ENCODE peak calls at places on chromosomes 4 and X, in four cellular contexts. F, S, B and P are unnamed samples.

GRCh38 chrX:48937065-48937907 is 18.5 kb upstream of the PIM2 start:
- DNase-seq in F (peak; percentile 73), S (no peak), B (peak; percentile 91), P (no peak)

GRCh38 chr4:134948110-134948642 is 746.6 kb upstream of the PABPC4L start:
- DNase-seq in F (no peak), B (no peak), S (no peak), P (no peak)

GRCh38 chrX:68422478-68422877 is 10.8 kb downstream of the OPHN1 start:
- DNase-seq in S (no peak), B (no peak), F (no peak), P (no peak)

GRCh38 chrX:34768290-34768689 is 111.2 kb upstream of the TMEM47 start:
- DNase-seq in S (no peak), F (no peak), B (no peak), P (no peak)

GRCh38 chrX:16664059-16664458 is 14.1 kb downstream of the S100G start:
- DNase-seq in B (no peak), S (no peak), F (no peak), P (no peak)

GRCh38 chr4:123997116-123997515 is 600.5 kb downstream of the SPRY1 start:
- DNase-seq in S (no peak), B (no peak), F (no peak), P (no peak)

GRCh38 chrX:37578045-37578444 is 6.6 kb downstream of the LANCL3 start:
- DNase-seq in S (no peak), F (no peak), B (no peak), P (no peak)

GRCh38 chr4:41384992-41385391 is 128.3 kb downstream of the UCHL1 start:
- DNase-seq in B (no peak), F (no peak), S (no peak), P (no peak)

GRCh38 chrX:12979011-12979629 is 4.2 kb downstream of the TMSB4X start:
- DNase-seq in S (peak; percentile 54), F (no peak), B (no peak), P (no peak)

GRCh38 chrX:617401-617800 is 13.2 kb upstream of the SHOX start:
- DNase-seq in B (no peak), F (no peak), S (no peak), P (no peak)

GRCh38 chr4:109079177-109079576 is 223.3 kb downstream of the COL25A1 start:
- DNase-seq in S (no peak), B (no peak), F (no peak), P (no peak)

GRCh38 chrX:53265771-53266170 is 15.6 kb downstream of the IQSEC2 start:
- DNase-seq in S (peak; percentile 77), B (no peak), F (no peak), P (no peak)

GRCh38 chrX:139267858-139268257 is 262.7 kb upstream of the F9 start:
- DNase-seq in F (no peak), B (no peak), S (no peak), P (no peak)

GRCh38 chrX:107985032-107985431 is 2.9 kb upstream of the TEX13B start:
- DNase-seq in S (no peak), F (no peak), B (no peak), P (no peak)

GRCh38 chr4:125501661-125502060 is 186.9 kb downstream of the FAT4 start:
- DNase-seq in F (no peak), B (no peak), S (no peak), P (no peak)

GRCh38 chr4:8019396-8020365 is 80.0 kb upstream of the AFAP1 start:
- DNase-seq in B (no peak), S (no peak), F (no peak), P (no peak)

GRCh38 chr4:153555730-153556440 is 89.7 kb downstream of the TMEM131L start:
- DNase-seq in B (no peak), S (peak; percentile 71), F (no peak), P (no peak)

GRCh38 chrX:65752294-65752693 is 84.8 kb downstream of the MSN start:
- DNase-seq in S (no peak), F (no peak), B (no peak), P (no peak)

GRCh38 chr4:159563257-159563656 is 460.4 kb downstream of the RAPGEF2 start:
- DNase-seq in F (no peak), B (no peak), S (no peak), P (no peak)

GRCh38 chr4:25092139-25092538 is 61.4 kb upstream of the LGI2 start:
- DNase-seq in F (no peak), B (no peak), S (no peak), P (no peak)

GRCh38 chr4:43331226-43332078 is 438.9 kb downstream of the GRXCR1 start:
- DNase-seq in B (no peak), F (no peak), S (peak; percentile 39), P (no peak)

GRCh38 chr4:85825937-85826678 is 351.2 kb downstream of the ARHGAP24 start:
- DNase-seq in S (peak; percentile 82), B (no peak), F (no peak), P (peak; percentile 36)

GRCh38 chr4:152259866-152260265 is 276.0 kb downstream of the FBXW7 start:
- DNase-seq in B (no peak), S (peak; percentile 61), F (no peak), P (no peak)

GRCh38 chr4:56637791-56638190 is 43.3 kb downstream of the HOPX start:
- DNase-seq in B (no peak), S (no peak), F (no peak), P (no peak)

GRCh38 chr4:74474345-74475099 is 29.6 kb downstream of the AREG start:
- DNase-seq in S (peak; percentile 21), F (no peak), B (no peak), P (no peak)

GRCh38 chr4:54427826-54428225 is 198.7 kb downstream of the PDGFRA start:
- DNase-seq in B (no peak), F (no peak), S (no peak), P (no peak)

GRCh38 chr4:121358473-121358872 is 22.3 kb downstream of the QRFPR start:
- DNase-seq in F (no peak), S (peak; percentile 43), B (no peak), P (no peak)

GRCh38 chrX:17836830-17837229 is 24.3 kb downstream of the RAI2 start:
- DNase-seq in B (no peak), S (no peak), F (no peak), P (no peak)

GRCh38 chr4:140790765-140791164 is 34.6 kb upstream of the TBC1D9 start:
- DNase-seq in F (no peak), B (no peak), S (no peak), P (no peak)